ENCODE peak calls at places on chromosomes 11 and 22, in six cellular contexts. P, C, Z, W, T and M are unnamed samples.

GRCh38 chr11:32333335-32333991 is 101.9 kb downstream of the WT1 start:
- DNase-seq in P (peak), C (peak), Z (peak), W (peak), T (peak), M (peak)

GRCh38 chr11:65435981-65436411 is 13.4 kb downstream of the NEAT1 start:
- DNase-seq in P (no peak), C (peak), Z (no peak), W (peak), T (peak), M (peak)

GRCh38 chr22:50016988-50017700 is 4.6 kb upstream of the IL17REL start:
- DNase-seq in P (no peak), C (peak), Z (no peak), W (peak), T (no peak), M (no peak)

GRCh38 chr11:89604281-89604680 is 105.8 kb upstream of the TRIM77 start:
- DNase-seq in P (no peak), C (no peak), Z (no peak), W (no peak), T (no peak), M (no peak)

GRCh38 chr11:93541884-93542752 is 1.1 kb downstream of the SMCO4 start:
- DNase-seq in P (peak), C (peak), Z (peak), W (peak), T (peak), M (peak)

GRCh38 chr11:11441091-11441490 is 88.0 kb upstream of the CSNK2A3 start:
- DNase-seq in P (no peak), C (no peak), Z (no peak), W (no peak), T (no peak), M (no peak)

GRCh38 chr22:39150848-39151215 is 1.6 kb downstream of the CBX7 start:
- DNase-seq in P (no peak), C (no peak), Z (no peak), W (no peak), T (no peak), M (no peak)

GRCh38 chr22:25182131-25183110 is 17.2 kb upstream of the CRYBB3 start:
- DNase-seq in P (no peak), C (no peak), Z (no peak), W (no peak), T (no peak), M (no peak)

GRCh38 chr22:20750461-20751184 is 23.3 kb upstream of the SERPIND1 start:
- DNase-seq in P (peak), C (peak), Z (peak), W (peak), T (peak), M (no peak)

GRCh38 chr22:49308300-49308699 is 519.4 kb downstream of the BRD1 start:
- DNase-seq in P (no peak), C (no peak), Z (no peak), W (no peak), T (no peak), M (no peak)

GRCh38 chr11:122101625-122102291 is 14.3 kb downstream of the BLID start:
- DNase-seq in P (peak), C (peak), Z (peak), W (peak), T (peak), M (no peak)

GRCh38 chr11:114774599-114775365 is 96.5 kb downstream of the NXPE2 start:
- DNase-seq in P (peak), C (no peak), Z (peak), W (peak), T (peak), M (no peak)

DNA sequence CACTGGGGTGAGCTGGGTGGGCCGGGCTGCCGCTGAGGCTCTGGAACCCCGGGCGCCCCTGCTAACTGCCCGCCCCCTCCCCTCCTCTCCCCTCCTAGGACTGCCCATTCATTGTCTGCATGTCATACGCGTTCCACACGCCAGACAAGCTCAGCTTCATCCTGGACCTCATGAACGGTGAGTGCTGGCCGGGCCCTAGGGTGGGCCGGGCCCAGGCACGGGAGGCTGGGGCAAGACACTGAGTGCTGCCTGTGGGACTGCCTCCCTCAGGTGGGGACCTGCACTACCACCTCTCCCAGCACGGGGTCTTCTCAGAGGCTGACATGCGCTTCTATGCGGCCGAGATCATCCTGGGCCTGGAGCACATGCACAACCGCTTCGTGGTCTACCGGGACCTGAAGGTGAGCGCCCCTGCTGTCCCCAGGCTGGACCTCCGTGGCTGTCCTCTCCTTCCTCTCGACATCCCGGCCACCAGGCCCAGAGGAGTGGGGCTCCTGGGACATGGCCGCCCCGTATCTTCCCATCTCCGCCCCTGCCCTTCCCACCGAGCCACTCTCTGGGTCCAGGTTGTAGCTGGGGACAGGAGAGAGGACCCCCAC is 7.5 kb upstream of the ANKRD13D start:
- DNase-seq in P (peak), C (no peak), Z (no peak), W (peak), T (peak), M (peak)
- TF ChIP-seq POLR2A in P (no peak), C (no peak), Z (no peak), W (no peak), T (no peak), M (no peak)

GRCh38 chr22:22235564-22235963 is 9.0 kb upstream of the VPREB1 start:
- DNase-seq in P (peak), C (no peak), Z (no peak), W (peak), T (no peak), M (no peak)

GRCh38 chr22:22229683-22230420 is 14.7 kb upstream of the VPREB1 start:
- DNase-seq in P (no peak), C (no peak), Z (no peak), W (no peak), T (no peak), M (no peak)

GRCh38 chr22:22230438-22230837 is 14.1 kb upstream of the VPREB1 start:
- DNase-seq in P (no peak), C (no peak), Z (no peak), W (no peak), T (no peak), M (no peak)

GRCh38 chr22:22228921-22229320 is 15.7 kb upstream of the VPREB1 start:
- DNase-seq in P (no peak), C (no peak), Z (no peak), W (no peak), T (no peak), M (no peak)

GRCh38 chr22:22233081-22233480 is 11.5 kb upstream of the VPREB1 start:
- DNase-seq in P (no peak), C (no peak), Z (no peak), W (no peak), T (no peak), M (no peak)
- H3K4me3 ChIP-seq in P (no peak), C (no peak), Z (no peak), W (no peak), T (no peak), M (no peak)

DNA sequence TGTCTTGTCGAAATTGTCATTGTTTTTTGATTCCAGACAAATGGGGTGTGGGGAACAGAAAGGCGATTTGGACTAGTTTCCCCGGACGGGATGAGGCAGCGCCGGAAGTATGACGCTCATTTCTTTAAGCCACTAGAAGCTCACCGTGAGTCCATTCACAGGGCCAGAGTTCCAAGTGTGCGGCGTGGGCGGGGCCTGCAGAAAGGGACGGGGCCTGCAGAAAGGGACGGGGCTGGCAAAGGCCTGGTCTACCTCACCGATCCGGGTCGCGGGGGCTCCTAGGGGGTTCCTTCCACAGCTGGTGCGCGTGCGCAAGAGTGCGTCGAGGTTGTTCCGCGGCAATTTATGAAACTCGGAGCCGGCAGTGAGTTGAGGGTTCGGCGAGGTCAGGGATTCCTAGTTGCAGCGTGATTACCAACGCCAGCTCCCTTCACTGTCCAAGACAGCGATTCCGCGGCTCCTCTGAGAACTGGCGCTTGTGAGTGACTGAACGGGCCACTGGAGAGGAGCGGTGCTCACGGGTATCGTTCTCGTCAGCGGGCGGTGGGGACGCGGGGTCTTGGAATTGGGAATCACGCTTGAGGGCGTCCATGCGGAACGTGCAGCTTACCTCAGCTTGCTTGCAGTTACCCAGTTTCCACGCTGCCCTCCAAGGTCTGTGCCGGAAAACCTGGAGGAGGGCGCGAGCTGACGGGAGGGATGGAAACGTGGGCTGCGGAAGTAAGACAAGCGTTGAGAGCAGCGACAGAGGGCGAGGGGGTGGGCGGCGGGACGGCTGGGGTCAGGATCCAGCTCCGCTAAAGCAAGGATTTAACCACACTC is at the start of gene ZNF215:
- DNase-seq in P (peak), C (peak), Z (peak), W (peak), T (peak), M (peak)
- TF ChIP-seq POLR2A in P (no peak), C (no peak), Z (no peak), W (no peak), T (no peak), M (no peak)

GRCh38 chr11:17013548-17014320 is 480 bp downstream of the PLEKHA7 start:
- DNase-seq in P (peak), C (no peak), Z (no peak), W (peak), T (no peak), M (peak)

GRCh38 chr11:17010851-17011420 is 3.3 kb downstream of the PLEKHA7 start:
- DNase-seq in P (no peak), C (no peak), Z (no peak), W (no peak), T (no peak), M (no peak)

GRCh38 chr11:17014321-17014773 is at the start of gene PLEKHA7:
- DNase-seq in P (no peak), C (no peak), Z (no peak), W (peak), T (no peak), M (peak)

GRCh38 chr11:17012179-17012578 is 2.0 kb downstream of the PLEKHA7 start:
- DNase-seq in P (no peak), C (no peak), Z (no peak), W (no peak), T (no peak), M (no peak)

GRCh38 chr11:17012712-17013547 is 1.3 kb downstream of the PLEKHA7 start:
- DNase-seq in P (peak), C (peak), Z (peak), W (peak), T (peak), M (peak)
- H3K4me3 ChIP-seq in P (peak), C (peak), Z (no peak), W (peak), T (peak), M (peak)

DNA sequence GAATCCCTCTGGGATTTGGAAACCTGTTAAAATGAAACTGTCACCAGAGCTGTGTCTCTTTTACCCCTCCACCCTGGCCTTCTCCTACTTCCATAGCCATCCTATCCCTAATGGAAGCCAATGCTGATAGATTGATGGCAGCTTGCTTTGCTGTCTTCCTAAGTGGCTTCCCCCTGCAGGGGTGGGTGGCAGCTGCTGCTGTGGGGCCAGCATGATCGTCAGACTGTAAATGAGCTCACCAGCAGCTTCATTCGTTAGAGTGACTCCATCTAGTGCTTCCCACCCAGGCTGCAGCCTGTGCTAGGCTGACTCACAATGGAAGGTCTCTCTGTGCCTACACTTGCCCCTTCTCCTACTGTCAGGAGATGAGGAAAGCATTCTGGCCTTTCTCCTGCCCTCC is 311.0 kb downstream of the BUD13 start:
- DNase-seq in P (no peak), C (no peak), Z (no peak), W (no peak), T (no peak), M (no peak)
- TF ChIP-seq POLR2A in P (no peak), C (no peak), Z (no peak), W (no peak), T (no peak), M (no peak)

GRCh38 chr11:35257287-35257686 is 118.3 kb downstream of the CD44 start:
- DNase-seq in P (no peak), C (no peak), Z (no peak), W (no peak), T (no peak), M (no peak)
- H3K4me3 ChIP-seq in P (no peak), C (no peak), Z (no peak), W (no peak), T (no peak), M (no peak)

DNA sequence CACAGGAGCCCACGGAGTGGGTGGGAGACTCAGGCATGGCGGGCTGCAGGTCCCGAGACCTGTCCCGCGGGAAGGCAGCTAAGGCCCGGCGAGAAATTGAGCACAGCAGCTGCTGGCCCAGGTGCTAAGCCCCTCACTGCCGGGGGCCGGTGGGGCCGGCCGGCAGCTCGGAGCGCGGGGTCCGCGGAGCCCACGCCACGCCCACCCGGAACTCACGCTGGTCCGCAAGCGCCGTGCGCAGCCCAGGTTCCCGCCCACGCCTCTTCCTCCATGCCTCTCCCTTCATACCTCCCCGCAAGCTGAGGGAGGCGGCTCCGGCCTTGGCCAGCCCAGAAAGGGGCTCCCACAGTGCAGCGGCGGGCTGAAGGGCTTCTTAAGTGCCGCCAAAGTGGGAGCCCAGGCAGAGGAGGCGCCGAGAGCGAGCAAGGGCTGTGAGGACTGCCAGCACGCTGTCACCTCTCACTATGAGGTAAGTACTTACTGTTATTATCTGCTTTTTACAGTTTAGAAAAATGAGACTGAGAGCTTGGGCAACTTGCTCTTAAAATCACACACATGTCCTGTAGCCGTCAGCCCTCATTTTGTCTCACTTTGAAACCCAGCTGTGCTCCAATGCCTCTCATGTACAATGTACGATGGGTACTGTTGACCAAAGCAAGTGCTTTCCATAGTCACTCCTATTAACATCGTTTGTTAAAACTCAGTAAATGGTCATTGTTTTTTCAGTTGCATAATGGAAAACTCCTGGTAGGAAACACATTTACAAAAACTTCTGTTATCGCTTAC is 12.2 kb upstream of the OR10D3 start:
- DNase-seq in P (no peak), C (no peak), Z (no peak), W (no peak), T (no peak), M (no peak)
- TF ChIP-seq POLR2A in P (no peak), C (no peak), Z (no peak), W (no peak), T (no peak), M (no peak)

DNA sequence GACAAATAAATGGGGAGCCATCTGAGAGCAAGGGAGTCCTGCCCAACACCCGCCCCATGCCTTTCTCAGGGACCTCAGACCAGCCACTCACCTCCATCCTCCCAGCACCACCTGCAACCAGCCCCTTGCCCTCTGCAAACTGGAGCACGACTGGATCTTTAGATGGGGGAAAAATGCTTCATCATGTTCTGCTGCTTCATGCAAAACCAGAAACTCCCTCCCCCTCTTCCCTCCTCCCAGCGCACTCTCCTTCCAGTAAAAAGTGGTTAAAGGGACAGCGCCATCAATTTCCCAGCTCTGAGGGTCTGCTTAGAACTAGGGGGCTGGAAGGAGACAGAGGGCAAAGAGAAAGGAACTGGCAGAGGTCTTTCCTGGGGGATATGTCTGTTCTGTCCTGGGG is 2.1 kb upstream of the NEFH start:
- DNase-seq in P (no peak), C (no peak), Z (no peak), W (no peak), T (no peak), M (no peak)
- H3K4me3 ChIP-seq in P (no peak), C (no peak), Z (no peak), W (no peak), T (no peak), M (no peak)

DNA sequence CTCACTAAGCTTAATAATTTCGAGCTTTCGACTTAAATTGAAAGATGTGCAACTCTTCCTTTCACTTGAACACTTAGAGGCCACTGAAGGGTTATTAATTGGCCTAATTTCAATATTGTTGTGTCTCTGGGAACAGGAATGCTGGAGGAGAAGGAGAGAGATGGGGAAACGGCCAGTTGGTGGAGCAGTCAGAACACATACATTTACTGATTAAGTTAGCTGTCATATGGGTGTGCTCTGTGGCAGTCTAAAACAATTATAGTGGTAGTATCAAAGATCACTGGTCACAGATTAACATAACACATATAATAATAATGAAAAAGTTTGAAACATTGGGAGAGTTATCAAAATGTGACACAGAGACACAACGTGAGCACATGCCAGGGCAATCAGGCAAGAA is 106.1 kb downstream of the LRRC32 start:
- DNase-seq in P (no peak), C (no peak), Z (no peak), W (no peak), T (no peak), M (no peak)
- TF ChIP-seq POLR2A in P (no peak), C (no peak), Z (no peak), W (no peak), T (no peak), M (no peak)

GRCh38 chr11:111937859-111938258 is 716 bp downstream of the DIXDC1 start:
- DNase-seq in P (no peak), C (no peak), Z (no peak), W (no peak), T (no peak), M (no peak)
- H3K4me3 ChIP-seq in P (no peak), C (peak), Z (peak), W (no peak), T (peak), M (peak)